ENCODE peak calls at places on chromosomes 12 and 14, in six cellular contexts. O is HCT116, P is SK-N-SH, A is H1, Y is HepG2, C is K562. V is an unnamed sample.

GRCh38 chr12:127810026-127810425 is 456.9 kb upstream of the TMEM132C start:
- DNase-seq in P (no peak), C (no peak), A (no peak), O (no peak), Y (no peak), V (no peak)

GRCh38 chr14:45118594-45118993 is 15.7 kb downstream of the FKBP3 start:
- DNase-seq in O (no peak), P (no peak), Y (no peak), A (no peak), C (no peak), V (no peak)

GRCh38 chr12:4215862-4216541 is 57.6 kb upstream of the CCND2 start:
- DNase-seq in A (no peak), P (no peak), O (no peak), C (no peak), Y (no peak), V (peak)

GRCh38 chr12:238736-239398 is 23.8 kb downstream of the SLC6A13 start:
- DNase-seq in Y (no peak), C (no peak), O (no peak), A (no peak), P (no peak), V (no peak)

GRCh38 chr12:65648461-65648860 is 175.8 kb upstream of the HMGA2 start:
- DNase-seq in C (no peak), P (no peak), A (no peak), Y (no peak), O (no peak), V (no peak)

GRCh38 chr12:53695148-53696138 is 19.6 kb upstream of the ATP5MC2 start:
- DNase-seq in Y (no peak), A (no peak), C (peak), O (peak), P (peak), V (no peak)

GRCh38 chr14:101471723-101472517 is 89.4 kb upstream of the DIO3 start:
- DNase-seq in Y (no peak), C (no peak), O (no peak), P (no peak), A (no peak), V (no peak)

GRCh38 chr12:55972045-55972843 is 1.6 kb upstream of the RAB5B start:
- DNase-seq in O (no peak), P (no peak), A (no peak), Y (peak), C (no peak), V (no peak)

GRCh38 chr12:53806689-53807088 is 54.9 kb upstream of the CISTR start:
- DNase-seq in C (no peak), Y (no peak), O (no peak), P (no peak), A (no peak), V (no peak)

GRCh38 chr14:101962503-101962874 is 1.9 kb upstream of the DYNC1H1 start:
- DNase-seq in A (no peak), P (peak), C (peak), Y (peak), O (peak), V (no peak)

GRCh38 chr12:56593909-56594621 is 36.1 kb downstream of the BAZ2A start:
- DNase-seq in O (peak), P (peak), C (peak), Y (peak), A (peak), V (no peak)

GRCh38 chr12:132456944-132457495 is 32.9 kb upstream of the FBRSL1 start:
- DNase-seq in P (no peak), O (no peak), Y (no peak), A (no peak), C (no peak), V (no peak)

GRCh38 chr12:132455565-132455964 is 34.4 kb upstream of the FBRSL1 start:
- DNase-seq in A (no peak), C (no peak), Y (no peak), O (no peak), P (no peak), V (no peak)

GRCh38 chr12:132454154-132454948 is 35.6 kb upstream of the FBRSL1 start:
- DNase-seq in O (no peak), P (no peak), Y (no peak), C (no peak), A (no peak), V (no peak)

GRCh38 chr12:132454949-132455418 is 35.0 kb upstream of the FBRSL1 start:
- DNase-seq in Y (no peak), C (no peak), O (no peak), A (no peak), P (no peak), V (no peak)

DNA sequence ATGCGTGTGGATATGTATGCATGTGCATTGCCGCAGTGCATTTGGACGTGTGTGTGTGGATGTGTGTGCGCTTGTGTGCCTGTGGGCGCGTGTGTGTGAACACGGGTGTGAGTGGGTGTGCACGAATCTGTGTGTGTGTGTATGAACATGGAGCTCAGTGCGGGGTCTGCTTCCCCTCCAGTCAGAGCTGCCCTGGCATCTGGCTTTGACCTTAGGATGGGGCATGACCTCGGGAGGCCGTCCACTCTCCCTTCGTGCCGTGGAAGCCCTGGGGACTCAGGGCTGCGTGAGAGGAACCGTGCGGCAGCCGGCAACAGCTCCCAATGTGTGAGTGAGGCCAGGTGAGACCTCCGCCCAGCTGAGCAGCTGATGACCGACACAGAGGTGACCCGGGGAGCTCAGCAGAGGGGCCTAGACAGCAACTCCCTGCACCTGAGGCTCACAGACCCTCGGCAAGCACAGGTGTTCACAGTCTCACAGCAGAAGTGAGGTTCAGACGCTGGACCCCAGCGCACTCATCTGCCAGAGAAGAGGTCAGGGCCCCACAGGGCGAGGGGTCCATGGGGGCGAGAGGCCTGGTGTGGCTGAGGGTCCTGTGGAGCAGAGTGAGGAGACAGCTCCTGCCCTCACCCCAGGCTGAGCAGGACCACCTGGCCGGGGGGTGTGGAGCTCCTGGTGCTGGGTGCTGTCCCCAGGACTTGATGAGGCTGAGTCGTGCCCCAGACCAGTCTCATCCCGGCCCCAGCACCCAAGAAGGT is 33.6 kb upstream of the FBRSL1 start:
- DNase-seq in Y (no peak), O (no peak), A (no peak), C (no peak), P (no peak), V (no peak)
- TF ChIP-seq YY1 in Y (no peak), O (no peak), A (no peak), C (no peak), P (no peak), V (no peak)

GRCh38 chr14:77148510-77149231 is 7.1 kb upstream of the ZDHHC22 start:
- DNase-seq in C (peak), Y (no peak), P (no peak), O (no peak), A (no peak), V (no peak)
- TF ChIP-seq SIN3A in C (no peak), Y (no peak), P (no peak), O (no peak), A (no peak), V (no peak)

DNA sequence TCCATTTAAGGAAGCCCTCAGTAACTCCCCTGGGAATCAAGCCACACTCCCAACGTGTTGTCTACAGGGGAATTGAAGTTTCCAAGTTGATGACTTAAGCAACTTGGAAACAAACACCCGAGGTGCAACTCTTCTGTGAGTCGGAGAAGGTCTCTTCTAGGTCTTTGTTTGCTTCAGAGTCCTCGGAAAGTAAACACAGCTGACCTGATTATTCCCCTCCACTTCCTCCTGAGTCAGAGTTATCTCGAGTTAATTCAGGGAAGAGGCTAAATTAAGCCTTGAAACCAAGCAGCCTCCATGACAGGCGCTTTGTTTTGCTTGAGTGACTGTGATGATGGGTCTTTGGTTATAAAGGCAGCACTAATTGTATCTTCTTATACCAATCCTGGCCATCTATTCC is 41.8 kb downstream of the TUNAR start:
- DNase-seq in Y (no peak), A (no peak), P (no peak), C (no peak), O (no peak), V (no peak)
- TF ChIP-seq YY1 in Y (no peak), A (no peak), P (no peak), C (no peak), O (no peak), V (no peak)

GRCh38 chr12:109246221-109246620 is 62.9 kb downstream of the FOXN4 start:
- DNase-seq in C (no peak), O (no peak), Y (no peak), A (no peak), P (no peak), V (no peak)

GRCh38 chr12:109244043-109244442 is 65.0 kb downstream of the FOXN4 start:
- DNase-seq in Y (no peak), O (no peak), A (no peak), P (no peak), C (no peak), V (no peak)

GRCh38 chr12:109252799-109253198 is 56.3 kb downstream of the FOXN4 start:
- DNase-seq in O (no peak), P (no peak), Y (no peak), A (no peak), C (no peak), V (no peak)

GRCh38 chr12:109250523-109250922 is 58.6 kb downstream of the FOXN4 start:
- DNase-seq in C (no peak), Y (no peak), P (no peak), O (no peak), A (no peak), V (no peak)

GRCh38 chr12:109247831-109248654 is 61.0 kb downstream of the FOXN4 start:
- DNase-seq in A (no peak), Y (peak), O (no peak), P (no peak), C (no peak), V (no peak)
- TF ChIP-seq SIN3A in A (no peak), Y (no peak), O (no peak), P (no peak), C (no peak), V (no peak)

GRCh38 chr14:30813182-30813581 is 61.2 kb upstream of the COCH start:
- DNase-seq in Y (no peak), P (no peak), C (no peak), O (no peak), A (no peak), V (no peak)
- TF ChIP-seq YY1 in Y (no peak), P (no peak), C (no peak), O (no peak), A (no peak), V (no peak)

DNA sequence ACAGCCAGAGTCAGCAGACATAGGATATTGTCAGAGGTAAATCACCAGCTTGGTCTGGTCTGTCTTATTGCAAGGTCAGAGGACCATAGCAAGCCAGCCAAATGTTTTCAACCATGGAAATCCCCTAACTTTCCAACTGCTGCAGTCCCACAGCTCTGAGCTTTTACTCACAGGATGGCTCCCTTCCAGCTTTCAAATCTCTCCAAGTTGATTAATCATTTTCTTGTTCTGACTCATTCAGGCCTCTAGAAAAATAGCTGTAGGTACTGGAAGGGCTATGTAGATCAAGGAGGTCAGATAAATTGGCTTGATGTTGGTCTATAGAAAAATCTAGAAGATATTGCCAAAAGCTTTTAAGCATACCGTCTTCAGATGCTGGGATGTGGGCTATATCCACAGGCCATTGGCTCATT is 413.1 kb downstream of the RAD51B start:
- DNase-seq in C (no peak), O (peak), P (no peak), A (no peak), Y (peak), V (peak)
- TF ChIP-seq SIN3A in C (no peak), O (no peak), P (peak), A (no peak), Y (no peak), V (no peak)

GRCh38 chr12:6336859-6337744 is 4.8 kb downstream of the TNFRSF1A start:
- DNase-seq in A (no peak), P (no peak), Y (no peak), O (no peak), C (peak), V (no peak)
- TF ChIP-seq YY1 in A (no peak), P (no peak), Y (no peak), O (no peak), C (no peak), V (no peak)

GRCh38 chr14:32078030-32078793 is 1.1 kb downstream of the ARHGAP5 start:
- DNase-seq in A (no peak), P (peak), O (no peak), C (peak), Y (peak), V (no peak)
- TF ChIP-seq SIN3A in A (no peak), P (no peak), O (no peak), C (no peak), Y (no peak), V (peak)